ENCODE peak calls at places on chromosomes 7 and 10, in four cellular contexts. K is astrocyte of the spinal cord, C is psoas muscle, P is colonic mucosa. I is an unnamed sample.

GRCh38 chr10:84818956-84819355 is 490.6 kb downstream of the CCSER2 start:
- DNase-seq in P (no peak), K (no peak), C (no peak), I (no peak)

GRCh38 chr10:51029172-51029641 is 45.1 kb upstream of the PRKG1 start:
- DNase-seq in C (no peak), P (no peak), K (no peak), I (peak)

GRCh38 chr7:25860206-25860881 is 291.7 kb upstream of the NFE2L3 start:
- DNase-seq in P (no peak), C (no peak), K (peak), I (peak)

GRCh38 chr7:12389089-12389700 is 14.5 kb downstream of the VWDE start:
- DNase-seq in P (peak), K (peak), C (no peak), I (peak)

GRCh38 chr7:155333346-155334234 is 35.9 kb downstream of the INSIG1 start:
- DNase-seq in P (no peak), K (no peak), C (no peak), I (peak)

GRCh38 chr10:76336213-76336963 is 905.0 kb downstream of the LRMDA start:
- DNase-seq in C (no peak), K (peak), P (peak), I (peak)

GRCh38 chr10:78784454-78785414 is 284.0 kb upstream of the ZMIZ1 start:
- DNase-seq in C (no peak), P (no peak), K (no peak), I (no peak)

GRCh38 chr7:51066405-51066882 is 250.2 kb downstream of the COBL start:
- DNase-seq in C (no peak), K (no peak), P (peak), I (no peak)

GRCh38 chr7:69537691-69538090 is 60.6 kb upstream of the AUTS2 start:
- DNase-seq in C (no peak), K (no peak), P (no peak), I (no peak)

GRCh38 chr10:124087672-124088634 is 5.4 kb downstream of the CHST15 start:
- DNase-seq in K (no peak), C (no peak), P (peak), I (no peak)

GRCh38 chr10:68625316-68625921 is 65.3 kb downstream of the TET1 start:
- DNase-seq in C (no peak), K (no peak), P (no peak), I (no peak)

GRCh38 chr10:36540611-36541010 is 584.8 kb upstream of the ANKRD30A start:
- DNase-seq in K (no peak), P (no peak), C (no peak), I (no peak)
- TF ChIP-seq CTCF in K (no peak), P (no peak), C (no peak), I (no peak)

GRCh38 chr7:74219416-74219815 is 9.6 kb downstream of the LAT2 start:
- DNase-seq in P (no peak), K (no peak), C (no peak), I (no peak)

GRCh38 chr7:74221713-74222112 is 11.9 kb downstream of the LAT2 start:
- DNase-seq in K (no peak), P (no peak), C (no peak), I (no peak)

GRCh38 chr7:74217455-74218342 is 7.9 kb downstream of the LAT2 start:
- DNase-seq in K (no peak), C (no peak), P (no peak), I (no peak)

GRCh38 chr7:74218343-74218698 is 8.5 kb downstream of the LAT2 start:
- DNase-seq in C (no peak), K (no peak), P (no peak), I (no peak)

DNA sequence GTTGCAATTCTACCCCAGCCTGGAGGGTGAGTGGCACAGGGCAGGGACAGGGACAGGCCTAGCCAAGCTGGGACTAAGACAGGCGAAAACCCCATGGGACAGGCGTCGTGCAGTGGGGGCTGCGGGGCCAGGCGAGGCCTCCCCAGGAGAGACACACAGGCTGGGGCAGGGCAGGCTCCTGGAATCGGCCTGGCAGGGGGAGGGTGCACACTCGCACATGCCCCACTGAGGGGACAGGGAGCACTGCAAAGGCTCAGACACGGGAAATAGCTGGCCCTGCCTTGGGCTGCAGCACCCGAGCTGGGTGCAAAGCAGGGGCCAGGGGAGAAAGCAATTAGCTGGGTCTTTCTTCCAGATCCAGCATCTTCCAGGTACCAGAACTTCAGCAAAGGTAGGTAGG is 10.4 kb downstream of the LAT2 start:
- DNase-seq in K (no peak), P (no peak), C (no peak), I (no peak)
- TF ChIP-seq CTCF in K (no peak), P (no peak), C (no peak), I (no peak)

DNA sequence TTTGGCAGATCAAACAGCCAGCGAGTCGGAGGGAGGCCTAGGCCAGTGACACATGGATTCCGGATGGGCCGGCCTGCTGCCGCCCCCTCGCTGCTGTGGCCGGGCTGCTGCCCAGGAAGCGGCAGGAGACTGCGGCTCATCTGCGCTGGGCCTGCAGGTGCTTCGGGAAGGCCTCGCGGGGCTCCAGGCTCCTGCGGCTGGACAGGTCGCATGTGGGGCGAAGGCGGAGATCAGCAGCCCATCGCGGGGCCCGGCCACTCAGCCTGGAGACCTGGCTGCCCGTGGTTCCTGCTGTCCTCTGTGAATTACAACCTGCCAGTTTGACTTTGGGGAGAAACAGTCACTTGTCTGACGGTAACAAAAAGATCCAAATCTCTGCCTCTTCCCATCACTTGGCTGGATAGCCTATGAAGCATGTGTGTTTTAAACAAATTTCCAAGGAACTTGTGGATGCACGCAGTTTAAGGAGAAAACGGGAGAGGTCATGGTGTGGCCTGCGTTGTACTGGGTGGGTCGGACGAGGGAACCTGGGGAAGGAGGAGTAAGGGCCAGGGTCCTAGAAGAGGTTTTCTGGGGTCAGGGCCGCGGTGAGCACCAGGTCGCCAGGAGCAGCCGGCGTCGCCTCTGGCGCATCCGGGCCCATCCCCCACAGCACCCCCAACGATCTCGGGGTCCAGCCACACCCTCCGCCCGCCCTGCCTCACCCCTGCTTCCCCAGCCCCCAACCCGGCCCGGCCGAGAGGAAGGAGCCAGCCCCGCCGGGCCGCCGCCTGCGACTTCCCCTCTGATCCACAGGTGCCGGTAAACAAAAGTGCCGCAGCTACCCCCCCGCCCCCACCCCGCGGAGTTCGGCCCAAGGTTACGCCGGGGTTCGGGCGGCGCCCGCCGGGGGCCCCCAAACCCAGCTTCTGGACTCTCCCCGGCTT is 1.6 kb downstream of the SPOCK2 start:
- DNase-seq in P (no peak), C (peak), K (no peak), I (no peak)
- TF ChIP-seq CTCF in P (no peak), C (no peak), K (peak), I (no peak)

DNA sequence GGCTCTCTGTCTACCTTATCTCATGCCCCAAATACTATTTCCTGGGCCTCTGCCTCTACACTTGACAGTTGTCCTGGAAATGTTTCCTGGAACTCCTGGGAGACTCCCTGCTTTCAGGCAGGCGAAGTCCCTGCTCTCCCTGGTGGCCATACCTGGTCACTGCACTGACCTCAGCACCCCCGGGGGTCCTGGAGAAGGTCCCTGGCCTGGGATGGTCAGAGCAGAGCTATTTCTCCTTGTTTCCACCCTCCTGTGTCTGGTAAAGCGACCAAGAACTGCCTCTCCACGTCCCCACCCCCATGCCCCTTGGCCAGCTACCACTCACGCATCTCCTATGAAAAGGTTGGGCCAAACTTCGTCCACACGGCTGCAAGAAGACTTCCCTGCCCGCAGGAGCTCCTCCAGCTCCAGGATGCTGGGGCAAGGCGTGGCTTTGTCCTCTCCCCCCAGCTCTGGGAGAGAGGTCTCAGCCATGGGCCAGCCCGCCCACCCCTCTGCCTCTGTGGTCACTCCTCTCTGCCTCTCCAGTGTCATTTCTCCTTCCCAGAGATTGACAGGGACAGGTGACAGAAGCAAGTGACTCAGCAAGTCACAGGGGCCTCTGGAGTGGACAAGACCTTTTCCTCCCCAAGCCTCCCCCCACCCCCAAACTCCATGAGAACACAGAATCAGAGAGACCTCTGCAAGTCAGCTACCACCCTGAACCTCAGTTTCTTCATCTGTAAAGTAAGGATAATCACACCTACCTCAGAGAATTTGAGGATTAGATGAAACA is 2.6 kb upstream of the SAMD8 start:
- DNase-seq in K (no peak), C (peak), P (no peak), I (no peak)
- TF ChIP-seq CTCF in K (peak), C (peak), P (peak), I (peak)

DNA sequence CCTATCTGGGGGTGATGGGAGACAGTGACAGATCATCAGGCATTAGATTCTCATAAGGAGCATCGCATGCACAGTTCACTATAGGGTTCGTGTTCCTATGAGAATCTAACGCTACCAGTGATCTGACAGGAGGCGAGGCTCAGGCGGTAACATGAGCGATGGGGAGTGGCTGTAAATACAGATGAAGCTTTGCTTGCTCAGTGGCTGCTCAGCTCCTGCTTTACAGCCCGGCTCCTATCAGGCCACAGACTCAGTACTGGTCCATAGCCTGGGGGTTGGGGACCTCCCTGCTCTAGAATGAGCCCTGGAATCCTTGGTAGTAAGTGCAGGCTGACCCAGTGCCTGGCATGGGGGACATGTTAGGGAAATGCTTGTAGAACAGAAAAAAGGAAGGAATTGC is 426.0 kb downstream of the TYW1 start:
- DNase-seq in K (no peak), P (no peak), C (no peak), I (no peak)
- TF ChIP-seq CTCF in K (no peak), P (no peak), C (no peak), I (no peak)

DNA sequence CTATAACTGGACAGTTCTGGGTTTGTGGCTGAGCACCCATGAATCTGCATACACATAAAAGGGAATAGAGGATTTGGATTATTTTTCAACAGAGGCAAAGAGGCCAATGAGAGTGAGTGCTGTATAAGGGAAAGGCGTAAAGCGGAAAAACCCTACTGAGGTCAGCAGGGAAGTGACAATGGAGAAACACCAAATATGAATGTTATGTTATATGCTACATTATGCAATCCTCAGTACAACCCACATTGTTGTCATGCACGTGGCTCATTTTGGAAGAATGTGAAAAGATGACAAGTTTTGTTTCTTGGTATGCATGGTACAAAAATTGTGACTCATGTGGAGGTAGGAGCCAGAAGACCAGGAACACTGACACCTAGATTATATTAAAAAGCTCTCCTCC is 113.6 kb upstream of the AMPH start:
- DNase-seq in C (no peak), K (peak), P (no peak), I (peak)
- TF ChIP-seq CTCF in C (no peak), K (no peak), P (no peak), I (no peak)

GRCh38 chr7:29878081-29878688 is 71.9 kb downstream of the WIPF3 start:
- DNase-seq in P (no peak), K (peak), C (no peak), I (peak)
- TF ChIP-seq CTCF in P (no peak), K (peak), C (peak), I (peak)

DNA sequence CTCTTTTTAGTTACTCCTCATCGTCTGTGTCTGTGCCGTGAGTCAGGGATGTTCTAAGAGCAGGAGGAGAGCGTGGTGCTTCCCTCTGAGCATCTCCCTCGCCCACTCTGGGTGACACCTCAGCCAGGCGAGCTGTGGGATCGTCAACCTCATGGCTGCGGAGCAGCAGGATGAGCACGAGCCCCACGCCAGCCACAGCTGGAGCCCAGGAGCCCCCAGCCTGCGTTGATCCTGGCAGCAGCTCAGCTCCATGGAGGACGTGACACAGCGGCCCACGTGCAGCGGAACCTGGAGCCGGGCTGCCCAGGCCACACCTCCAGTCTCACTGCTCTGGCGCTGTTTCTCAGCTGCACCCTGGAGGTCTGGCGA is 512.0 kb downstream of the PTPRN2 start:
- DNase-seq in K (no peak), P (no peak), C (no peak), I (no peak)
- TF ChIP-seq CTCF in K (no peak), P (no peak), C (no peak), I (no peak)

DNA sequence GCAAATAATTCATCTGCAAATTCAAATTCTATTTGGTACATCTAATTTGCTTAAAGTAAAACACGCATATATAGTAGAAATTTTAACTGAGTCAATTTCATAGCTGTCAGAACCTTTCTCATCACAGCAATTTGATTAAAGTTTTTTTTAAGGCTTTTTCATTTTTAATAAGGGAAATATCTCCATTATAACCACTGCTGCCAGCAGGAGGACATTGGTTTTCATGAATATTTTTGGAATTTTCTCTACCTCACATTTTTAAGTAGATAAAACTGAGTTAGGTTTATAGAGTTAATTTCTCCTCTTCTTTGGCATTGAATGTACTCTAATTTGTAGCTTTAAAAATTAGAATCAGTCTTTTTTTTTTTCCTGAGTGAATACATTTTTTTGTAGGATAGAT is 82.2 kb downstream of the ST7 start:
- DNase-seq in P (no peak), C (no peak), K (no peak), I (no peak)
- TF ChIP-seq CTCF in P (no peak), C (no peak), K (no peak), I (no peak)

I was measured in foreskin fibroblast.